ENCODE peak calls at places on chromosomes 1 and 21, in eight cellular contexts. X is cardiac muscle cell; A is fibroblast of lung; N is HCT116; F is psoas muscle; O is lower leg skin; P is HFF-Myc; R is CD8-positive, alpha-beta memory T cell. Y is an unnamed sample.

GRCh38 chr21:15210235-15210678 is 145.5 kb upstream of the NRIP1 start:
- DNase-seq in X (no peak), F (peak), P (no peak), R (no peak), O (peak), A (no peak), N (no peak), Y (no peak)

GRCh38 chr1:88998716-88999115 is 6.3 kb upstream of the KYAT3 start:
- DNase-seq in O (no peak), N (peak), R (peak), P (peak), A (peak), F (no peak), X (peak), Y (peak)

GRCh38 chr1:174005032-174005431 is 17.1 kb downstream of the RC3H1 start:
- DNase-seq in A (no peak), O (no peak), F (no peak), R (no peak), N (no peak), X (no peak), P (no peak), Y (no peak)

GRCh38 chr1:164602142-164602429 is 43.1 kb downstream of the PBX1 start:
- DNase-seq in P (no peak), N (peak), R (no peak), O (no peak), F (no peak), X (no peak), A (no peak), Y (no peak)

GRCh38 chr1:10622896-10623295 is 148.1 kb downstream of the PEX14 start:
- DNase-seq in F (no peak), O (peak), N (no peak), X (no peak), R (no peak), P (no peak), A (no peak), Y (no peak)

GRCh38 chr1:81920245-81920740 is 119.6 kb downstream of the ADGRL2 start:
- DNase-seq in A (peak), F (peak), O (no peak), N (no peak), R (no peak), X (peak), P (peak), Y (no peak)

GRCh38 chr1:118101445-118101844 is 83.6 kb downstream of the SPAG17 start:
- DNase-seq in O (no peak), X (no peak), N (no peak), P (no peak), R (no peak), F (no peak), A (peak), Y (no peak)

GRCh38 chr1:192952646-192953045 is 106.5 kb downstream of the UCHL5 start:
- DNase-seq in X (no peak), N (no peak), F (no peak), O (no peak), A (peak), R (no peak), P (no peak), Y (no peak)

GRCh38 chr1:100361249-100362089 is 9.2 kb downstream of the CDC14A start:
- DNase-seq in A (no peak), R (no peak), P (no peak), X (no peak), N (no peak), O (no peak), F (no peak), Y (no peak)

GRCh38 chr1:32448773-32449456 is 16.0 kb upstream of the ZBTB8B start:
- DNase-seq in N (peak), R (no peak), X (peak), O (no peak), P (no peak), F (no peak), A (peak), Y (no peak)

GRCh38 chr1:240093120-240093961 is 1.7 kb downstream of the FMN2 start:
- DNase-seq in X (peak), R (no peak), F (no peak), O (no peak), P (no peak), N (no peak), A (peak), Y (no peak)
- H3K4me3 ChIP-seq in X (peak), R (no peak), F (peak), O (no peak), P (peak), N (no peak), A (peak), Y (no peak)

GRCh38 chr1:15410884-15411245 is 1.2 kb downstream of the EFHD2 start:
- DNase-seq in X (no peak), P (no peak), O (no peak), F (no peak), N (no peak), A (no peak), R (no peak), Y (no peak)
- H3K4me3 ChIP-seq in X (peak), P (peak), O (peak), F (peak), N (peak), A (peak), R (peak), Y (peak)

GRCh38 chr1:24501371-24502167 is 1.1 kb upstream of the RCAN3 start:
- DNase-seq in O (peak), X (no peak), F (no peak), P (no peak), N (no peak), A (no peak), R (peak), Y (no peak)
- H3K4me3 ChIP-seq in O (peak), X (peak), F (peak), P (peak), N (peak), A (peak), R (peak), Y (peak)

GRCh38 chr21:33828083-33828482 is 87.5 kb downstream of the ATP5PO start:
- DNase-seq in A (no peak), N (no peak), R (no peak), F (no peak), O (no peak), X (no peak), P (no peak), Y (no peak)
- H3K4me3 ChIP-seq in A (no peak), N (no peak), R (no peak), F (no peak), O (no peak), X (no peak), P (no peak), Y (no peak)

DNA sequence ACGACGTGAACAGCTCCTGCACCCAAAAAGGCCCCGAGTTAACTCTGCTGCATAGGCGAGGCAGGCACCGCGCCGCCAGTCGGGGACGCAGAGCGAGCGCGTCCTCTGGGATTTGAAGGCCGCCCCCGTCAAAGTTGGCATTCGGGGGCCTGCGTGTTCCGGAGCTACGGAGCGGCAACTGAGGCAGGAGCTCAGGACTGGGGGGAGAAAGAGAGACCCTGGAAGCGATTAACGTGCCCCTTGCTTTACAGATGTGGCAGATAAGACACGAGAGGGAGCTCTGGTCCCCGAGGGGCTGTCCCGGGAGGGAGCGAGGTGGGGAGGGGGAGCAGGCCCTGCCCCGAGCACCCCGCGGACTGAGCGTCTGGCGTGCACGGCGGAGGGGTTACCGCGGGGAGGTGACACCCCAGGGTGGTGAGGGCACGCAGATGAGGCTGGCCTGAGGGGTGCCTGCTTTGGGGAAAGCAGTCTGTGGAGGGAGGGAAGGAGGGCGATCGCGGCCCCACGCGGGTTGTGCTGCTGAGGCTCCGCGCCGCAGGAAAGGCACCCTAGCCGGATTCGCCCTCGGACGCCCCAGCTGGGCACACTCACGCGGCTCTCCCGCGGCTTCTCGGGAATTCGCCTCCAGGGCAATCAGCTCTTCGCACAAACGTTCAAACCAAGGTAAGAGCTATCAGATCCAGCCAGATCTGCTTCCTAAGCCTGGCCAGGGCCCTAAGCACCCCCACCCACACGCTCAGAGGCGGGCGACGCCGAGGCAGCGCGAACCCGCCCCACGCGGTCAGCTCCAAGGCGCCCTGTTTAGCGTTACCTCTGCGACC is 26.5 kb downstream of the ACTA1 start:
- DNase-seq in N (no peak), O (no peak), A (no peak), P (no peak), X (no peak), F (peak), R (no peak), Y (no peak)
- H3K4me3 ChIP-seq in N (no peak), O (no peak), A (no peak), P (no peak), X (peak), F (peak), R (peak), Y (peak)

GRCh38 chr21:45590726-45591618 is 48.7 kb upstream of the SLC19A1 start:
- DNase-seq in A (no peak), X (no peak), R (peak), F (peak), N (no peak), P (no peak), O (peak), Y (peak)

GRCh38 chr21:45590246-45590725 is 48.0 kb upstream of the SLC19A1 start:
- DNase-seq in X (peak), A (peak), O (peak), R (peak), N (no peak), P (no peak), F (peak), Y (no peak)

GRCh38 chr21:45588086-45588825 is 46.0 kb upstream of the SLC19A1 start:
- DNase-seq in R (no peak), A (no peak), F (no peak), P (no peak), X (no peak), N (no peak), O (peak), Y (no peak)

GRCh38 chr21:45588861-45589491 is 46.7 kb upstream of the SLC19A1 start:
- DNase-seq in F (no peak), R (no peak), X (no peak), P (no peak), A (no peak), O (no peak), N (no peak), Y (no peak)

GRCh38 chr21:45589686-45590245 is 47.5 kb upstream of the SLC19A1 start:
- DNase-seq in R (no peak), P (no peak), A (no peak), X (no peak), O (no peak), N (no peak), F (no peak), Y (no peak)
- H3K4me3 ChIP-seq in R (no peak), P (peak), A (peak), X (no peak), O (no peak), N (no peak), F (peak), Y (peak)

GRCh38 chr21:26047279-26047967 is 123.1 kb downstream of the APP start:
- DNase-seq in X (no peak), P (no peak), F (no peak), N (no peak), R (no peak), A (no peak), O (no peak), Y (no peak)
- H3K4me3 ChIP-seq in X (no peak), P (no peak), F (no peak), N (no peak), R (no peak), A (no peak), O (no peak), Y (no peak)